ENCODE peak calls at places on chromosomes 1 and 21, in five cellular contexts. One of them, this sample, is unnamed. For H3K79me2, the result is how much of the 10 kb centered on the place peaks cover.

GRCh38 chr1:219703240-219703639 is 90.3 kb upstream of the ZC3H11B start:
- DNase-seq in H1: no peak
- DNase-seq in HepG2: no peak
- DNase-seq in GM12878: no peak
- DNase-seq in K562: no peak
- DNase-seq in this sample: peak

GRCh38 chr1:59779949-59780348 is 34.8 kb upstream of the HOOK1 start:
- DNase-seq in H1: no peak
- DNase-seq in HepG2: peak
- DNase-seq in GM12878: no peak
- DNase-seq in K562: peak
- DNase-seq in this sample: peak

GRCh38 chr1:186435336-186435735 is 25.6 kb downstream of the PDC start:
- DNase-seq in H1: no peak
- DNase-seq in HepG2: no peak
- DNase-seq in GM12878: no peak
- DNase-seq in K562: no peak
- DNase-seq in this sample: no peak

GRCh38 chr1:47663286-47663685 is 225.4 kb downstream of the FOXD2 start:
- DNase-seq in H1: no peak
- DNase-seq in K562: no peak
- DNase-seq in HepG2: no peak
- DNase-seq in GM12878: no peak
- DNase-seq in this sample: no peak

GRCh38 chr1:45585496-45586075 is 1.7 kb downstream of the NASP start:
- DNase-seq in H1: peak
- DNase-seq in GM12878: no peak
- DNase-seq in K562: no peak
- DNase-seq in HepG2: no peak
- DNase-seq in this sample: no peak

GRCh38 chr1:107829083-107829771 is 135.8 kb downstream of the VAV3 start:
- DNase-seq in H1: no peak
- DNase-seq in K562: no peak
- DNase-seq in HepG2: no peak
- DNase-seq in GM12878: peak
- DNase-seq in this sample: no peak

GRCh38 chr21:24693779-24694178 is 913.5 kb downstream of the MRPL39 start:
- DNase-seq in H1: no peak
- DNase-seq in HepG2: no peak
- DNase-seq in K562: no peak
- DNase-seq in GM12878: no peak
- DNase-seq in this sample: no peak

GRCh38 chr1:110214454-110215404 is 4.6 kb downstream of the KCNC4 start:
- DNase-seq in HepG2: peak
- DNase-seq in K562: no peak
- DNase-seq in H1: no peak
- DNase-seq in GM12878: no peak
- DNase-seq in this sample: no peak

GRCh38 chr1:93288558-93288957 is 57.1 kb upstream of the DR1 start:
- DNase-seq in GM12878: no peak
- DNase-seq in H1: no peak
- DNase-seq in HepG2: peak
- DNase-seq in K562: no peak
- DNase-seq in this sample: no peak

GRCh38 chr1:154466136-154466665 is 35.8 kb upstream of the TDRD10 start:
- DNase-seq in K562: no peak
- DNase-seq in HepG2: no peak
- DNase-seq in GM12878: no peak
- DNase-seq in H1: no peak
- DNase-seq in this sample: no peak

GRCh38 chr1:938711-939504 is 15.2 kb downstream of the SAMD11 start:
- DNase-seq in K562: peak
- DNase-seq in GM12878: no peak
- DNase-seq in H1: no peak
- DNase-seq in HepG2: no peak
- DNase-seq in this sample: peak

GRCh38 chr1:15952317-15953258 is 23.3 kb downstream of the ZBTB17 start:
- DNase-seq in H1: no peak
- DNase-seq in K562: peak
- DNase-seq in HepG2: no peak
- DNase-seq in GM12878: no peak
- DNase-seq in this sample: peak

GRCh38 chr1:6601865-6602668 is 602 bp downstream of the KLHL21 start:
- DNase-seq in HepG2: no peak
- DNase-seq in H1: no peak
- DNase-seq in GM12878: no peak
- DNase-seq in K562: no peak
- DNase-seq in this sample: peak

GRCh38 chr1:150192012-150192411 is 42.3 kb downstream of the PLEKHO1 start:
- DNase-seq in HepG2: no peak
- DNase-seq in H1: no peak
- DNase-seq in K562: no peak
- DNase-seq in GM12878: no peak
- DNase-seq in this sample: no peak

GRCh38 chr21:34582506-34583150 is 32.3 kb downstream of the RCAN1 start:
- DNase-seq in H1: no peak
- DNase-seq in K562: peak
- DNase-seq in HepG2: peak
- DNase-seq in GM12878: no peak
- DNase-seq in this sample: peak

GRCh38 chr1:32872189-32872898 is 1.6 kb upstream of the FNDC5 start:
- DNase-seq in GM12878: no peak
- DNase-seq in H1: peak
- DNase-seq in K562: peak
- DNase-seq in HepG2: peak
- DNase-seq in this sample: peak

DNA sequence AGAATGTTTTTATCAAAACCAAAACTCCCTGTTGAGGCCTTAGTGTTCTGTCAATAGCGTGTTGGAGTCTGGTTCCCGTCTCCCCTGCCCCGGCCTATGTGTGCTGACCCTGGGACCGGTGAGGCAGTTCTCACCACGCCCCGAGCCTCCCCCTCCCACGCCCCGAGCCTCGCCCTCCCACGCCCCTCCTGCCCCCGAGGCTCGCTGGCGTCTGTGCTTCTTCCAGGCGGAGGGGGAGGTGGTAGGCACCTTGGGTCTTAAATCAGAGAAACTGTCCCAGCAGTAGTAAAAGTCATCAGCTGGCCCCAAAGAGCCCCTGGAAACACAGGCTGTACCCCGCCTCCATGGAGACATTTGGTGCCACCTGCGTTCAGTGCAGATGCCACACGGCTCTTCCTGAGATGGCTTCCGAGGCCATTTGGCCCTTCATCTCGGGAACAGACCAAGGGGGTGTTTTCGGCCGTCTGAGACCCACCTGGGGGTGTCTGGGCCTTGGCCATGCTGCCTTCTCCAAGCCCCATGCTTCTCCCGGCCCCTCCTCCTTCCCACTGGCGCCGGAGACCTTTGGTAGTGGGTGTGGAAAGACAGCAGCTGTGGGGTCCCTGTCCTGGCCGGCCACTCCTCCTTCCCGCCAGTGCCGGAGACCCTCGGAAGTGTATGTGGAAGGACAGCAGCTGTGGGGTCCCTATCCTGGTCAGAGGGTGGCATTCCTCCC is 44.7 kb downstream of the SKI start:
- DNase-seq in GM12878: no peak
- DNase-seq in K562: no peak
- DNase-seq in H1: no peak
- DNase-seq in HepG2: no peak
- DNase-seq in this sample: no peak
- H3K79me2 ChIP-seq in GM12878: under half
- H3K79me2 ChIP-seq in K562: half or more
- H3K79me2 ChIP-seq in H1: half or more
- H3K79me2 ChIP-seq in HepG2: half or more
- H3K79me2 ChIP-seq in this sample: half or more

GRCh38 chr1:228849011-228849541 is 113.8 kb downstream of the RHOU start:
- DNase-seq in GM12878: peak
- DNase-seq in K562: no peak
- DNase-seq in H1: peak
- DNase-seq in HepG2: peak
- DNase-seq in this sample: no peak
- TF ChIP-seq CREB1 in GM12878: no peak
- TF ChIP-seq CREB1 in K562: no peak
- TF ChIP-seq CREB1 in H1: no peak
- TF ChIP-seq CREB1 in HepG2: no peak
- TF ChIP-seq CREB1 in this sample: no peak

DNA sequence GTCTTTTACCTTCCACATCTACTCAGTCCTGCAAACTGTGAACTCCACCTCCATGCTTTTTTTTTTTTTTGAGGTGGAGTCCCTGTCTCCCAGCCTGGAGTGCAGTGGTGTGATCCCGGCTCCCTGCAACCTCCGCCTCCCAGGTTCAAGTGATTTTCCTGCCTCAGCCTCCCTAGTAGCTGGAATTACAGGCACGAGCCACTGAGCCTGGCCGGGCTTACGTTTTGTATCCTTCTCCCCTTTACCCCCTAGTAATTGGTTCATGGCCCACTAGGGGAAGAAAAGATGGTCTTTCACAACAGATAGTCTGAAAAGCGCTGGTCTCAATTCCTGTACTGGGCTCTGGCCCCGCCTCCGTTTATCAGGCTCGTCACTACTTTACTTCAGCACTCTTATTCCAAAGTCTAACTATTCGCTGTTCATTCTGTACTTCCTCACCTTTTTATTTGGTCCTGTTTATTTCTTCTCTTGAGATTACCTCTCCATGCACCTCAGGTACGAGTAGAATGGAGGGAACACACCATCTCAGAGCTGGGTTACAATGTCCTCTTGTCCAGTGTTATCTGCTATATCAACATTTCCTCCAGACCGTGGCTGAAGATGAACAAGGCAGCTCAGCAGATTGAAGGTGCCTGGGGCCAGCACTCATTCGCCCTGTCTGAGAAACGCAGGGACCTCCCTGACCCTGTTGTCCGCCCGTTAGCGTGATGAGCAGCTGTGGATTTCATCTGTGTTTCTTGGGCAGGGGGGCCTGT is 16.2 kb downstream of the CNST start:
- DNase-seq in H1: no peak
- DNase-seq in K562: peak
- DNase-seq in GM12878: no peak
- DNase-seq in HepG2: peak
- DNase-seq in this sample: no peak
- H3K79me2 ChIP-seq in H1: under half
- H3K79me2 ChIP-seq in K562: half or more
- H3K79me2 ChIP-seq in GM12878: under half
- H3K79me2 ChIP-seq in HepG2: under half
- H3K79me2 ChIP-seq in this sample: half or more

GRCh38 chr1:118151312-118151937 is 33.6 kb downstream of the SPAG17 start:
- DNase-seq in K562: peak
- DNase-seq in GM12878: peak
- DNase-seq in H1: peak
- DNase-seq in HepG2: peak
- DNase-seq in this sample: peak
- TF ChIP-seq CREB1 in K562: no peak
- TF ChIP-seq CREB1 in GM12878: no peak
- TF ChIP-seq CREB1 in H1: no peak
- TF ChIP-seq CREB1 in HepG2: no peak
- TF ChIP-seq CREB1 in this sample: no peak